ENCODE peak calls at places on chromosomes 12 and 14, in ten cellular contexts. U is NAMALWA; F is NT2/D1; R is A172; G is Peyer's patch; D is dorsolateral prefrontal cortex; S is amniotic stem cell; W is DND-41; M is skeletal muscle cell; X is CD8-positive, alpha-beta T cell. T is an unnamed sample.
A peak's percentile ranks its signal among the peaks of the same experiment; 100 is the strongest.

GRCh38 chr12:25675808-25676207 is 122.7 kb upstream of the LMNTD1 start:
- DNase-seq in U (no peak), F (peak; percentile 95), R (no peak), G (no peak), D (no peak), S (no peak), W (no peak), M (no peak), X (no peak), T (no peak)

GRCh38 chr12:81998761-81999378 is 239.7 kb upstream of the PPFIA2 start:
- DNase-seq in U (no peak), F (no peak), R (no peak), G (no peak), D (no peak), S (no peak), W (no peak), M (peak; percentile 27), X (no peak), T (no peak)

GRCh38 chr12:54240129-54240528 is 39.8 kb downstream of the CBX5 start:
- DNase-seq in U (no peak), F (no peak), R (no peak), G (no peak), D (no peak), S (no peak), W (no peak), M (no peak), X (no peak), T (no peak)

GRCh38 chr14:71482701-71483100 is 449.5 kb upstream of the RGS6 start:
- DNase-seq in U (no peak), F (no peak), R (no peak), G (no peak), D (no peak), S (no peak), W (no peak), M (peak; percentile 54), X (no peak), T (no peak)

GRCh38 chr12:121668750-121669524 is 517 bp downstream of the MORN3 start:
- DNase-seq in U (peak; percentile 72), F (peak; percentile 56), R (no peak), G (peak; percentile 74), D (no peak), S (no peak), W (peak; percentile 77), M (no peak), X (peak; percentile 74), T (peak; percentile 61)

GRCh38 chr14:61338457-61338856 is 17.1 kb downstream of the PRKCH start:
- DNase-seq in U (no peak), F (no peak), R (no peak), G (no peak), D (no peak), S (no peak), W (no peak), M (no peak), X (no peak), T (no peak)

GRCh38 chr12:19227190-19227879 is 97.8 kb downstream of the PLEKHA5 start:
- DNase-seq in U (no peak), F (no peak), R (no peak), G (no peak), D (no peak), S (no peak), W (no peak), M (no peak), X (no peak), T (peak; percentile 47)

GRCh38 chr14:94867931-94868597 is 98.2 kb upstream of the GSC start:
- DNase-seq in U (no peak), F (no peak), R (no peak), G (no peak), D (peak; percentile 74), S (no peak), W (no peak), M (no peak), X (no peak), T (no peak)

GRCh38 chr12:52027085-52027843 is 20.5 kb downstream of the TAMALIN start:
- DNase-seq in U (peak; percentile 50), F (no peak), R (no peak), G (no peak), D (no peak), S (no peak), W (no peak), M (no peak), X (no peak), T (no peak)

GRCh38 chr12:109927622-109928021 is 27.5 kb downstream of the TCHP start:
- DNase-seq in U (peak; percentile 47), F (peak; percentile 16), R (peak; percentile 23), G (peak; percentile 73), D (no peak), S (no peak), W (peak; percentile 39), M (no peak), X (peak; percentile 26), T (no peak)

GRCh38 chr12:124828264-124829007 is 35.2 kb downstream of the SCARB1 start:
- DNase-seq in U (no peak), F (no peak), R (peak; percentile 48), G (peak; percentile 75), D (peak; percentile 35), S (no peak), W (no peak), M (no peak), X (no peak), T (no peak)

GRCh38 chr14:58663494-58664111 is 25.8 kb downstream of the DACT1 start:
- DNase-seq in U (no peak), F (peak; percentile 65), R (peak; percentile 62), G (no peak), D (no peak), S (no peak), W (no peak), M (peak; percentile 82), X (no peak), T (no peak)

GRCh38 chr12:72323881-72324280 is 51.7 kb downstream of the TRHDE start:
- DNase-seq in U (no peak), F (no peak), R (no peak), G (no peak), D (no peak), S (no peak), W (no peak), M (no peak), X (no peak), T (no peak)

GRCh38 chr14:95143813-95144620 is 13.3 kb downstream of the DICER1 start:
- DNase-seq in U (peak; percentile 51), F (no peak), R (no peak), G (no peak), D (no peak), S (no peak), W (no peak), M (no peak), X (no peak), T (no peak)

GRCh38 chr14:93944348-93945069 is 17.4 kb downstream of the FAM181A start:
- DNase-seq in U (no peak), F (no peak), R (no peak), G (no peak), D (no peak), S (no peak), W (no peak), M (no peak), X (no peak), T (no peak)

GRCh38 chr12:66803972-66804371 is 125.1 kb upstream of the GRIP1 start:
- DNase-seq in U (no peak), F (no peak), R (no peak), G (no peak), D (peak; percentile 19), S (no peak), W (no peak), M (no peak), X (no peak), T (peak; percentile 32)

GRCh38 chr12:51392556-51393237 is 1.5 kb upstream of the GALNT6 start:
- DNase-seq in U (no peak), F (peak; percentile 55), R (no peak), G (peak; percentile 60), D (no peak), S (no peak), W (peak; percentile 72), M (no peak), X (peak; percentile 51), T (peak; percentile 24)

GRCh38 chr14:55188686-55189295 is 2.6 kb downstream of the DLGAP5 start:
- DNase-seq in U (no peak), F (no peak), R (no peak), G (no peak), D (no peak), S (no peak), W (no peak), M (no peak), X (no peak), T (no peak)

GRCh38 chr12:123580772-123581171 is 3.6 kb upstream of the TMED2 start:
- DNase-seq in U (no peak), F (no peak), R (no peak), G (no peak), D (no peak), S (no peak), W (no peak), M (no peak), X (no peak), T (no peak)

GRCh38 chr12:106955377-106956047 is at the start of gene TMEM263:
- DNase-seq in U (peak; percentile 93), F (peak; percentile 93), R (peak; percentile 86), G (peak; percentile 96), D (peak; percentile 86), S (peak; percentile 94), W (peak; percentile 97), M (peak; percentile 90), X (peak; percentile 92), T (peak; percentile 96)